ENCODE peak calls at places on chromosomes 5 and 9, in eight cellular contexts. N, X, C, T, V, I, Z and F are unnamed samples.

GRCh38 chr9:88979791-88980190 is 11.5 kb upstream of the S1PR3 start:
- DNase-seq in N (no peak), X (no peak), C (no peak), T (no peak), V (no peak), I (no peak), Z (no peak), F (no peak)

GRCh38 chr5:102902647-102903046 is 147.5 kb downstream of the PAM start:
- DNase-seq in N (no peak), X (no peak), C (no peak), T (no peak), V (no peak), I (no peak), Z (no peak), F (no peak)

GRCh38 chr5:178353461-178353860 is 120.9 kb upstream of the PHYKPL start:
- DNase-seq in N (no peak), X (no peak), C (no peak), T (no peak), V (no peak), I (no peak), Z (no peak), F (no peak)

GRCh38 chr5:108481355-108481931 is 99.5 kb upstream of the FBXL17 start:
- DNase-seq in N (no peak), X (peak; percentile 2), C (no peak), T (peak; percentile 65), V (peak; percentile 77), I (no peak), Z (no peak), F (peak; percentile 49)

GRCh38 chr5:107242861-107243579 is 427.7 kb downstream of the EFNA5 start:
- DNase-seq in N (no peak), X (no peak), C (no peak), T (no peak), V (no peak), I (no peak), Z (no peak), F (no peak)

GRCh38 chr9:115022760-115023434 is 92.5 kb upstream of the TNFSF8 start:
- DNase-seq in N (no peak), X (no peak), C (peak; percentile 76), T (no peak), V (no peak), I (no peak), Z (no peak), F (no peak)

GRCh38 chr9:18489861-18490260 is 15.9 kb downstream of the ADAMTSL1 start:
- DNase-seq in N (no peak), X (no peak), C (no peak), T (no peak), V (no peak), I (no peak), Z (no peak), F (no peak)

GRCh38 chr5:132746592-132747063 is 598 bp upstream of the CCNI2 start:
- DNase-seq in N (no peak), X (peak; percentile 50), C (no peak), T (no peak), V (peak; percentile 67), I (no peak), Z (no peak), F (peak; percentile 62)

GRCh38 chr9:88652876-88653275 is 117.9 kb downstream of the NXNL2 start:
- DNase-seq in N (no peak), X (no peak), C (no peak), T (no peak), V (no peak), I (no peak), Z (no peak), F (no peak)

GRCh38 chr9:36855443-36856315 is 178.4 kb downstream of the PAX5 start:
- DNase-seq in N (peak; percentile 30), X (no peak), C (no peak), T (peak; percentile 72), V (peak; percentile 61), I (no peak), Z (no peak), F (peak; percentile 41)

GRCh38 chr5:123722451-123722850 is 210.5 kb downstream of the CSNK1G3 start:
- DNase-seq in N (no peak), X (no peak), C (no peak), T (no peak), V (no peak), I (no peak), Z (no peak), F (peak; percentile 42)

GRCh38 chr9:18362901-18363685 is 110.9 kb upstream of the ADAMTSL1 start:
- DNase-seq in N (no peak), X (no peak), C (peak; percentile 47), T (peak; percentile 71), V (no peak), I (no peak), Z (no peak), F (no peak)

GRCh38 chr5:2186472-2187015 is 303.8 kb upstream of the IRX4 start:
- DNase-seq in N (no peak), X (no peak), C (no peak), T (no peak), V (no peak), I (no peak), Z (no peak), F (no peak)

GRCh38 chr5:62708481-62709325 is 130.1 kb downstream of the LRRC70 start:
- DNase-seq in N (no peak), X (no peak), C (no peak), T (no peak), V (no peak), I (no peak), Z (no peak), F (no peak)

GRCh38 chr5:138274189-138274853 is at the start of gene GFRA3:
- DNase-seq in N (peak; percentile 26), X (no peak), C (no peak), T (no peak), V (peak; percentile 30), I (no peak), Z (no peak), F (peak; percentile 3)
- H3K4me3 ChIP-seq in N (no peak within 1 kb of the TSS), X (peak within 1 kb of the TSS; percentile 30), C (peak within 1 kb of the TSS; percentile 52), T (no peak within 1 kb of the TSS), V (peak within 1 kb of the TSS; percentile 42), I (no peak within 1 kb of the TSS), Z (peak within 1 kb of the TSS; percentile 45), F (peak within 1 kb of the TSS; percentile 16)

DNA sequence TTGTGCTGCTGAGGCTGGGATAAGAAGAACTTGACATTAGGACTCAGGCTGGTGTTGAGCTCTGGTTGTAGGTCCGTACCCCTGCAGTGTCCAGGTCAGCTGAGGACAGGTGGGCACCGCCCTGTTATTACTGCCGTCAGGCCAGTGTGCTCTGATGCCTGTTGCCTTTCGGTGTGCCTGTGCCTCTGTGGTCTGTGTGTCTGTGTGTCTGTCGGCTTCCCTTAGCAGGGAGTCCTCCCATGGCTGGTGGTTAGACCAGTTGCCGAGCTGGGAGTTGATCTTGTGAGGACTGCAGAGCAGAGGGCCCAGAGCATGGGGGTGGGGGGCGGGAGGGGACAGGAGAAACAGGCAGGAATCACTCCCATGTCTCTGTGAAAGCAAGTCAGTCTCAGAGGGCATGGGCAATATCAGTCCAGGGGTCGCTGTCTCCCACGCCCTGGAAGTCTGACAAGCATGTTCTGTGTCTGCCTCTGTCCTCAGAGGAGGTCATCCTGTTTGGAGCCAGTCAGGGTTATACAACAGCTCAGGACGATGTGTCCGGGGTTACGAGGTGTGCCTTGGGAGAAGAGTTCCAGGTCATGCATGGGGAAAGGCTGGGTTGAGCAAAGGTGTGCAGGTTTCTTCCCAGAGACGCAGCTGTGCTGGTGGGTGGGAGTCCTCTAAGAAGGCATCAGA is 67.3 kb upstream of the GARNL3 start:
- DNase-seq in N (no peak), X (no peak), C (no peak), T (no peak), V (no peak), I (no peak), Z (no peak), F (no peak)
- H3K4me3 ChIP-seq in N (no peak overlapping the region), X (no peak overlapping the region), C (no peak overlapping the region), T (no peak overlapping the region), V (no peak overlapping the region), I (no peak overlapping the region), Z (no peak overlapping the region), F (no peak overlapping the region)

GRCh38 chr9:71758785-71759184 is 9.5 kb downstream of the CEMIP2 start:
- DNase-seq in N (no peak), X (no peak), C (no peak), T (no peak), V (no peak), I (no peak), Z (no peak), F (peak; percentile 80)
- H3K4me3 ChIP-seq in N (no peak overlapping the region), X (no peak overlapping the region), C (no peak overlapping the region), T (no peak overlapping the region), V (no peak overlapping the region), I (no peak overlapping the region), Z (no peak overlapping the region), F (no peak overlapping the region)

GRCh38 chr5:181099453-181100086 is 31.4 kb downstream of the OR2V1 start:
- DNase-seq in N (no peak), X (no peak), C (no peak), T (no peak), V (no peak), I (no peak), Z (no peak), F (no peak)
- H3K4me3 ChIP-seq in N (no peak overlapping the region), X (no peak overlapping the region), C (no peak overlapping the region), T (no peak overlapping the region), V (no peak overlapping the region), I (no peak overlapping the region), Z (no peak overlapping the region), F (no peak overlapping the region)

GRCh38 chr9:73154760-73155159 is 3.1 kb downstream of the ANXA1 start:
- DNase-seq in N (no peak), X (no peak), C (no peak), T (no peak), V (no peak), I (peak; percentile 28), Z (no peak), F (peak; percentile 35)
- H3K4me3 ChIP-seq in N (peak overlapping the region; percentile 67), X (no peak overlapping the region), C (peak overlapping the region; percentile 72), T (no peak overlapping the region), V (no peak overlapping the region), I (peak overlapping the region; percentile 76), Z (peak overlapping the region; percentile 55), F (peak overlapping the region; percentile 92)